ENCODE peak calls at places on chromosome 5, in four cellular contexts. Q is PC-3, L is Peyer's patch, H is mesendoderm. I is an unnamed sample.

GRCh38 chr5:146188358-146188757 is 5.9 kb upstream of the LARS1 start:
- DNase-seq in Q (peak; percentile 92), L (no peak), H (no peak), I (no peak)

GRCh38 chr5:17177491-17178204 is 39.8 kb upstream of the BASP1 start:
- DNase-seq in Q (no peak), L (no peak), H (no peak), I (no peak)

GRCh38 chr5:140925806-140926205 is 293 bp upstream of the PCDHAC1 start:
- DNase-seq in Q (peak; percentile 3), L (no peak), H (no peak), I (no peak)

GRCh38 chr5:53479045-53479655 is 1.3 kb upstream of the FST start:
- DNase-seq in Q (no peak), L (no peak), H (peak; percentile 50), I (no peak)

GRCh38 chr5:103840600-103840999 is 278.0 kb upstream of the NUDT12 start:
- DNase-seq in Q (no peak), L (no peak), H (no peak), I (no peak)

GRCh38 chr5:111144352-111144930 is 52.3 kb downstream of the WDR36 start:
- DNase-seq in Q (no peak), L (no peak), H (no peak), I (no peak)

GRCh38 chr5:6545770-6546690 is 86.8 kb downstream of the NSUN2 start:
- DNase-seq in Q (no peak), L (no peak), H (no peak), I (no peak)

GRCh38 chr5:117999939-118000549 is 988.3 kb downstream of the DTWD2 start:
- DNase-seq in Q (no peak), L (no peak), H (no peak), I (no peak)

GRCh38 chr5:83510199-83510730 is 38.7 kb downstream of the VCAN start:
- DNase-seq in Q (no peak), L (no peak), H (no peak), I (no peak)

GRCh38 chr5:65919773-65920172 is 6.6 kb upstream of the ERBIN start:
- DNase-seq in Q (peak; percentile 33), L (no peak), H (no peak), I (no peak)

GRCh38 chr5:35183243-35183955 is 46.9 kb downstream of the PRLR start:
- DNase-seq in Q (peak; percentile 72), L (no peak), H (peak; percentile 91), I (peak; percentile 35)

GRCh38 chr5:81125959-81126358 is 107.2 kb upstream of the CKMT2 start:
- DNase-seq in Q (no peak), L (no peak), H (no peak), I (peak; percentile 22)

GRCh38 chr5:139251695-139252288 is 41.7 kb upstream of the MATR3 start:
- DNase-seq in Q (no peak), L (no peak), H (no peak), I (no peak)

GRCh38 chr5:59819806-59820205 is 73.7 kb downstream of the PDE4D start:
- DNase-seq in Q (no peak), L (no peak), H (no peak), I (no peak)

GRCh38 chr5:34574976-34575467 is 81.1 kb upstream of the RAI14 start:
- DNase-seq in Q (no peak), L (no peak), H (no peak), I (no peak)

GRCh38 chr5:18202147-18202546 is 567.9 kb downstream of the TAF11L14 start:
- DNase-seq in Q (no peak), L (no peak), H (no peak), I (no peak)

GRCh38 chr5:86525623-86526022 is 92.1 kb upstream of the COX7C start:
- DNase-seq in Q (no peak), L (no peak), H (no peak), I (no peak)

GRCh38 chr5:111942214-111942613 is 185.2 kb upstream of the NREP start:
- DNase-seq in Q (no peak), L (no peak), H (no peak), I (no peak)

GRCh38 chr5:69493235-69493925 is 790 bp downstream of the OCLN start:
- DNase-seq in Q (peak; percentile 41), L (no peak), H (peak; percentile 64), I (peak; percentile 17)

GRCh38 chr5:181246276-181247050 is 2.8 kb upstream of the RACK1 start:
- DNase-seq in Q (peak; percentile 87), L (peak; percentile 83), H (peak; percentile 91), I (peak; percentile 94)

GRCh38 chr5:75670571-75670970 is 46.7 kb downstream of the POC5 start:
- DNase-seq in Q (no peak), L (no peak), H (no peak), I (no peak)

GRCh38 chr5:145830594-145830993 is 4.5 kb downstream of the PRELID2 start:
- DNase-seq in Q (no peak), L (no peak), H (no peak), I (no peak)

DNA sequence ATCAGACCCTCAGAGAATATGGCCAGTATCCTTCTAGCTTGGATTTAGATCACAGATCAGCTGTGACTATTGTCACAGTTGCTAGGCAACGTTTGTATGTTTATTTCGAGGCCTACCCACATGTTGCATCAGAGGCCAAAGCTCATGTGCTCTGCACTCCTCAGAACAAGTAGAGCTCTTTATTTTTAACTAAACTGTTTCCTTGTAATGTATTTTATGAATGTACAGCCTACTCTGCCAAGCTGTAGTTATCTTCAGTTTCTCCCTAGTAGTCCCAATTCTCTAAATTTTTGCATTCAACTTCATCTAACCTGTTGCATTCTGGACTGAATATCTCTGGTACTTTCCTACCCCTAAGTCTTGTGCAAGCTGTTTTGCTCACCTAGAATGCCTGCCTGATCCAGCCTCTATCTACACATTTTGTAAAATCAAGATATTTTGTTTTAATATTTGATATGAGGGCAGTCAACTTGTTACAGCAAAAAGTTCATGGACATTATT is 52.8 kb downstream of the CAST start:
- DNase-seq in Q (peak; percentile 52), L (no peak), H (peak; percentile 95), I (no peak)
- H3K4me3 ChIP-seq in Q (no peak overlapping the region), L (no peak overlapping the region), H (no peak overlapping the region), I (no peak overlapping the region)

DNA sequence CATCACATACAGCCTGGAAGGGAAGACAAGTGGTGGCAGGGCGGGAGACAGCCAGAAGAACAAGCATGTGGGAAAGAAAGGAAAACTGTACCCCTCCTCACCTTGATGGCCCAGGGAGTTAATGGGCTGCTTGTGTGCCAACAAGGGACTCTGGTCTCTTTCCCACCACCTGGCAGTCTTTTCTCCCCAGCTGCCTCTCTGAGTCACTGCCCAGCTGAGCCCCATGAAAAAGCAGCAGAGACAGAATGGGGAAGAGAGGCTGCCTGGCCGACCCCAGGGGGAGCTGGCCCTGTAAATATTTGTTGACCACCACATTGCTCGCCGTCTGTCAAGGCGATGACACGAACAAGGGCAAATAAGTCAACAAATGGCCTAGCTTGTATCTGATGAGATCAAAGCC is 359.3 kb downstream of the ENC1 start:
- DNase-seq in Q (no peak), L (no peak), H (peak; percentile 31), I (no peak)
- H3K4me1 ChIP-seq in Q (no peaks in the 10 kb centered on the region), L (no peaks in the 10 kb centered on the region), H (no peaks in the 10 kb centered on the region), I (no peaks in the 10 kb centered on the region)

GRCh38 chr5:79109527-79110492 is 1.8 kb upstream of the BHMT start:
- DNase-seq in Q (peak; percentile 44), L (no peak), H (peak; percentile 59), I (no peak)

GRCh38 chr5:79108792-79109191 is 2.8 kb upstream of the BHMT start:
- DNase-seq in Q (no peak), L (no peak), H (no peak), I (no peak)

GRCh38 chr5:79111387-79111959 is at the start of gene BHMT:
- DNase-seq in Q (no peak), L (no peak), H (no peak), I (peak; percentile 39)

GRCh38 chr5:79111960-79112702 is 522 bp downstream of the BHMT start:
- DNase-seq in Q (no peak), L (no peak), H (no peak), I (no peak)

DNA sequence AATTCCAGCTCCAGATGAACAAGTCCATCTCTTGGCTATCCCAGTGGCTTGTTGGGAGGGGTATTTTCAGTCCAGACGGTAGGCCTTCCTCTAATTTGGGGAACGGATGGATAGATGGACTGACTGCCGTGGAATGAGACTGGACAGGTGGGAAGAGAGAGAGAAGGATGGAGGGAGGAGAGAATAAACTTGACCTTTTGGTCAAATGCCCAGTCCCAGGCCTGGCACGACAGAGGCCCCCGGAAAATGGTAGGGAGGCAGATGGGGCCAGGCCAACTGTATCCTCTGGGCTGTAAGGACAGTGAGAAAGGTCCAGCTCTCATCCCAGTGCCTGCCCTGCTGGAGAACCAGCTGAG is 1.1 kb downstream of the BHMT start:
- DNase-seq in Q (no peak), L (no peak), H (no peak), I (no peak)
- H3K4me3 ChIP-seq in Q (no peak overlapping the region), L (no peak overlapping the region), H (no peak overlapping the region), I (no peak overlapping the region)

DNA sequence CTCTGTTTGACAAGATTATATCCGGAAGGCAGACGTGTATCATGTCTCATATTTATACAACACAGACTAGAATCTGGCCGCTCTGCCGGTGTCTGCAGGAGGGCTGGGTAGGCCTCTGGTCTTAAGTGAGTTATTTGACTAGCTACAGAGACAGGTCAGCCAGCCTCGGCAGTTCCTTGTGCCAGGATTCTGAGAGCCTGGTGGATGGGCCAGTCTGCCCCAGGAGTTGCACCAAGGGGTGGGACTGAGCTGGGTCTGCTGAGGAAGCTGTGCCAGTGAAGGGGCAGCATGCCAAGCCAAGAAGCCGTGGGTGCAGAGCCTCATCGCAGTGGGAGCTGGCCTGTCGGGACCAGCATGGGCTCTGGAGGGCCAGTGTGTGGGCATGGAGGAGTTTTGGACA is 7.1 kb downstream of the SNX18 start:
- DNase-seq in Q (no peak), L (no peak), H (no peak), I (peak; percentile 72)
- H3K4me1 ChIP-seq in Q (peaks cover 32% of the 10 kb centered on the region), L (peaks cover 14% of the 10 kb centered on the region), H (peaks cover 13% of the 10 kb centered on the region), I (peaks cover 18% of the 10 kb centered on the region)

GRCh38 chr5:164300295-164300694 is 794.9 kb downstream of the MAT2B start:
- DNase-seq in Q (no peak), L (no peak), H (no peak), I (no peak)
- H3K4me3 ChIP-seq in Q (no peak overlapping the region), L (no peak overlapping the region), H (no peak overlapping the region), I (no peak overlapping the region)

GRCh38 chr5:131270809-131271208 is 7.0 kb downstream of the CDC42SE2 start:
- DNase-seq in Q (peak; percentile 78), L (no peak), H (peak; percentile 36), I (no peak)
- H3K4me1 ChIP-seq in Q (peaks cover 18% of the 10 kb centered on the region), L (peaks cover 21% of the 10 kb centered on the region), H (no peaks in the 10 kb centered on the region), I (peaks cover 5% of the 10 kb centered on the region)

GRCh38 chr5:159052282-159053011 is 47.3 kb downstream of the EBF1 start:
- DNase-seq in Q (no peak), L (peak; percentile 64), H (peak; percentile 21), I (no peak)
- H3K4me3 ChIP-seq in Q (no peak overlapping the region), L (no peak overlapping the region), H (no peak overlapping the region), I (peak overlapping the region; percentile 52)

I was measured in right cardiac atrium.